ENCODE peak calls at places on chromosomes 3 and 15, in four cellular contexts. T, M, S and I are unnamed samples.

GRCh38 chr3:197748597-197749314 is 927 bp upstream of the FYTTD1 start:
- DNase-seq in T (no peak), M (no peak), S (no peak), I (no peak)

GRCh38 chr15:22913646-22914380 is 66.4 kb downstream of the CYFIP1 start:
- DNase-seq in T (no peak), M (no peak), S (no peak), I (no peak)

GRCh38 chr15:77865701-77866100 is 211.8 kb downstream of the TBC1D2B start:
- DNase-seq in T (no peak), M (no peak), S (no peak), I (no peak)

GRCh38 chr3:157858821-157859220 is 247.4 kb downstream of the SHOX2 start:
- DNase-seq in T (no peak), M (peak; percentile 49), S (no peak), I (no peak)

GRCh38 chr3:10783360-10784346 is 32.4 kb upstream of the SLC6A11 start:
- DNase-seq in T (no peak), M (no peak), S (peak; percentile 58), I (peak; percentile 57)

GRCh38 chr3:55735976-55736375 is 248.9 kb upstream of the WNT5A start:
- DNase-seq in T (no peak), M (no peak), S (no peak), I (no peak)

GRCh38 chr15:39919740-39920509 is at the start of gene GPR176:
- DNase-seq in T (peak; percentile 33), M (peak; percentile 58), S (peak; percentile 57), I (peak; percentile 40)

GRCh38 chr15:81869161-81869928 is 176.5 kb downstream of the MEX3B start:
- DNase-seq in T (no peak), M (no peak), S (no peak), I (no peak)

GRCh38 chr3:20096135-20096685 is 56.0 kb downstream of the KAT2B start:
- DNase-seq in T (no peak), M (no peak), S (no peak), I (no peak)

GRCh38 chr3:127690823-127691452 is 18.2 kb downstream of the ABTB1 start:
- DNase-seq in T (no peak), M (peak; percentile 66), S (peak; percentile 64), I (peak; percentile 81)

GRCh38 chr3:78459751-78460150 is 1308.0 kb downstream of the ROBO1 start:
- DNase-seq in T (no peak), M (no peak), S (no peak), I (no peak)

GRCh38 chr15:34896183-34896582 is 73.4 kb downstream of the AQR start:
- DNase-seq in T (no peak), M (no peak), S (no peak), I (no peak)

GRCh38 chr3:192514081-192514753 is 213.1 kb downstream of the FGF12 start:
- DNase-seq in T (no peak), M (peak; percentile 3), S (peak; percentile 80), I (peak; percentile 60)

GRCh38 chr3:64490180-64490579 is 197.6 kb downstream of the ADAMTS9 start:
- DNase-seq in T (no peak), M (no peak), S (no peak), I (no peak)

GRCh38 chr15:87874896-87875661 is 381.5 kb downstream of the NTRK3 start:
- DNase-seq in T (no peak), M (no peak), S (peak; percentile 45), I (no peak)

GRCh38 chr3:118488751-118489150 is 545.9 kb downstream of the IGSF11 start:
- DNase-seq in T (no peak), M (peak; percentile 52), S (no peak), I (no peak)

GRCh38 chr3:31575448-31575847 is 42.7 kb downstream of the STT3B start:
- DNase-seq in T (no peak), M (no peak), S (no peak), I (no peak)

GRCh38 chr15:30885814-30886213 is 17.9 kb upstream of the FAN1 start:
- DNase-seq in T (no peak), M (no peak), S (peak; percentile 79), I (no peak)

GRCh38 chr3:101530213-101531047 is 17.4 kb upstream of the SENP7 start:
- DNase-seq in T (no peak), M (no peak), S (no peak), I (no peak)

GRCh38 chr3:174216948-174217718 is 642.0 kb upstream of the NAALADL2 start:
- DNase-seq in T (no peak), M (no peak), S (no peak), I (no peak)

GRCh38 chr3:20646425-20646824 is 460.4 kb upstream of the SGO1 start:
- DNase-seq in T (no peak), M (no peak), S (no peak), I (no peak)

GRCh38 chr3:12624056-12624455 is 39.9 kb downstream of the RAF1 start:
- DNase-seq in T (no peak), M (no peak), S (no peak), I (no peak)

GRCh38 chr15:53297828-53298227 is 461.6 kb downstream of the WDR72 start:
- DNase-seq in T (no peak), M (no peak), S (no peak), I (no peak)

GRCh38 chr3:138914870-138915502 is 32.0 kb downstream of the FOXL2 start:
- DNase-seq in T (no peak), M (peak; percentile 37), S (no peak), I (no peak)

GRCh38 chr3:40621252-40621651 is 96.5 kb downstream of the ZNF621 start:
- DNase-seq in T (no peak), M (no peak), S (no peak), I (no peak)

GRCh38 chr3:45943207-45943846 is at the start of gene CXCR6:
- DNase-seq in T (no peak), M (peak; percentile 20), S (no peak), I (no peak)

GRCh38 chr3:13513051-13513912 is 33.2 kb downstream of the HDAC11 start:
- DNase-seq in T (no peak), M (no peak), S (peak; percentile 23), I (no peak)

GRCh38 chr15:65920121-65920520 is 50.8 kb downstream of the RAB11A start:
- DNase-seq in T (no peak), M (no peak), S (no peak), I (peak; percentile 36)

GRCh38 chr3:146148468-146148931 is 12.5 kb downstream of the PLOD2 start:
- DNase-seq in T (no peak), M (no peak), S (no peak), I (no peak)

GRCh38 chr3:195249858-195250464 is 21.0 kb downstream of the XXYLT1 start:
- DNase-seq in T (peak; percentile 8), M (no peak), S (no peak), I (no peak)

GRCh38 chr15:57198654-57199241 is 177.6 kb upstream of the CGNL1 start:
- DNase-seq in T (no peak), M (peak; percentile 8), S (peak; percentile 81), I (no peak)

GRCh38 chr3:120741837-120742197 is 499 bp downstream of the RABL3 start:
- DNase-seq in T (no peak), M (no peak), S (no peak), I (no peak)

GRCh38 chr3:188119846-188120245 is 34.1 kb upstream of the LPP start:
- DNase-seq in T (no peak), M (no peak), S (no peak), I (no peak)

GRCh38 chr3:54433846-54434245 is 311.5 kb downstream of the CACNA2D3 start:
- DNase-seq in T (no peak), M (peak; percentile 16), S (peak; percentile 66), I (peak; percentile 18)

GRCh38 chr3:146159616-146160232 is 1.3 kb downstream of the PLOD2 start:
- DNase-seq in T (no peak), M (no peak), S (no peak), I (no peak)

GRCh38 chr3:150078983-150079739 is 108.5 kb upstream of the PFN2 start:
- DNase-seq in T (peak; percentile 19), M (peak; percentile 87), S (no peak), I (no peak)
- TF ChIP-seq CTCF in T (no peak), M (peak; percentile 3), S (no peak), I (no peak)

GRCh38 chr3:168088106-168088722 is 7.5 kb downstream of the GOLIM4 start:
- DNase-seq in T (no peak), M (no peak), S (peak; percentile 18), I (peak; percentile 41)
- TF ChIP-seq CTCF in T (peak; percentile 32), M (peak; percentile 32), S (peak; percentile 25), I (peak; percentile 74)

GRCh38 chr3:72587282-72587681 is 261.0 kb downstream of the SHQ1 start:
- DNase-seq in T (no peak), M (no peak), S (no peak), I (no peak)
- TF ChIP-seq CTCF in T (no peak), M (no peak), S (no peak), I (no peak)

GRCh38 chr3:102643546-102643945 is 208.7 kb downstream of the ZPLD1 start:
- DNase-seq in T (no peak), M (no peak), S (no peak), I (no peak)
- TF ChIP-seq CTCF in T (no peak), M (no peak), S (no peak), I (no peak)

GRCh38 chr15:52008326-52008697 is 10.7 kb upstream of the MAPK6 start:
- DNase-seq in T (no peak), M (no peak), S (no peak), I (no peak)
- TF ChIP-seq CTCF in T (no peak), M (no peak), S (no peak), I (no peak)